ENCODE peak calls at places on chromosome 12, in nine cellular contexts. L, D, S, B, U, Y, V, N and T are unnamed samples.

GRCh38 chr12:91127751-91128150 is 16.5 kb upstream of the LUM start:
- DNase-seq in L (no peak), D (no peak), S (no peak), B (no peak), U (no peak), Y (no peak), V (peak), N (no peak), T (peak)

GRCh38 chr12:42961395-42961794 is 371.8 kb upstream of the PRICKLE1 start:
- DNase-seq in L (no peak), D (no peak), S (no peak), B (no peak), U (no peak), Y (no peak), V (peak), N (peak), T (peak)

GRCh38 chr12:117361312-117361670 is at the start of gene NOS1:
- DNase-seq in L (no peak), D (peak), S (no peak), B (no peak), U (no peak), Y (no peak), V (no peak), N (no peak), T (no peak)

GRCh38 chr12:14258468-14258947 is 107.0 kb upstream of the ATF7IP start:
- DNase-seq in L (peak), D (no peak), S (no peak), B (no peak), U (peak), Y (no peak), V (no peak), N (no peak), T (no peak)

GRCh38 chr12:132700212-132700913 is 10.3 kb upstream of the PGAM5 start:
- DNase-seq in L (no peak), D (no peak), S (peak), B (no peak), U (no peak), Y (peak), V (peak), N (no peak), T (peak)

GRCh38 chr12:121812320-121812871 is 8.6 kb downstream of the SETD1B start:
- DNase-seq in L (peak), D (peak), S (no peak), B (peak), U (peak), Y (peak), V (peak), N (no peak), T (peak)

GRCh38 chr12:101759396-101760047 is 20.3 kb upstream of the SYCP3 start:
- DNase-seq in L (peak), D (no peak), S (peak), B (no peak), U (no peak), Y (peak), V (peak), N (no peak), T (peak)

GRCh38 chr12:25718081-25718731 is 165.1 kb upstream of the LMNTD1 start:
- DNase-seq in L (no peak), D (peak), S (no peak), B (no peak), U (no peak), Y (no peak), V (no peak), N (no peak), T (peak)

GRCh38 chr12:15114501-15114900 is 106.7 kb downstream of the RERG start:
- DNase-seq in L (no peak), D (no peak), S (no peak), B (no peak), U (no peak), Y (no peak), V (no peak), N (no peak), T (no peak)

GRCh38 chr12:30997685-30998440 is 71.3 kb downstream of the TSPAN11 start:
- DNase-seq in L (no peak), D (no peak), S (no peak), B (peak), U (no peak), Y (no peak), V (no peak), N (no peak), T (no peak)

GRCh38 chr12:79408665-79409064 is 282.1 kb downstream of the PAWR start:
- DNase-seq in L (no peak), D (no peak), S (no peak), B (no peak), U (no peak), Y (no peak), V (no peak), N (no peak), T (no peak)

GRCh38 chr12:12265571-12266388 is 1.1 kb downstream of the LRP6 start:
- DNase-seq in L (no peak), D (peak), S (no peak), B (no peak), U (no peak), Y (peak), V (peak), N (no peak), T (peak)

GRCh38 chr12:97899956-97900355 is 437.4 kb downstream of the RMST start:
- DNase-seq in L (no peak), D (no peak), S (no peak), B (no peak), U (no peak), Y (no peak), V (no peak), N (no peak), T (no peak)

GRCh38 chr12:52193991-52194390 is 2.2 kb upstream of the KRT80 start:
- DNase-seq in L (no peak), D (no peak), S (no peak), B (no peak), U (no peak), Y (no peak), V (no peak), N (no peak), T (peak)

GRCh38 chr12:50641566-50641965 is 122.3 kb upstream of the ATF1 start:
- DNase-seq in L (peak), D (peak), S (no peak), B (no peak), U (no peak), Y (no peak), V (no peak), N (no peak), T (no peak)

GRCh38 chr12:59164991-59165718 is 244.9 kb upstream of the LRIG3 start:
- DNase-seq in L (no peak), D (no peak), S (peak), B (no peak), U (no peak), Y (peak), V (peak), N (peak), T (peak)

GRCh38 chr12:57604454-57605307 is at the start of gene DTX3:
- DNase-seq in L (no peak), D (peak), S (no peak), B (peak), U (peak), Y (peak), V (peak), N (no peak), T (peak)

DNA sequence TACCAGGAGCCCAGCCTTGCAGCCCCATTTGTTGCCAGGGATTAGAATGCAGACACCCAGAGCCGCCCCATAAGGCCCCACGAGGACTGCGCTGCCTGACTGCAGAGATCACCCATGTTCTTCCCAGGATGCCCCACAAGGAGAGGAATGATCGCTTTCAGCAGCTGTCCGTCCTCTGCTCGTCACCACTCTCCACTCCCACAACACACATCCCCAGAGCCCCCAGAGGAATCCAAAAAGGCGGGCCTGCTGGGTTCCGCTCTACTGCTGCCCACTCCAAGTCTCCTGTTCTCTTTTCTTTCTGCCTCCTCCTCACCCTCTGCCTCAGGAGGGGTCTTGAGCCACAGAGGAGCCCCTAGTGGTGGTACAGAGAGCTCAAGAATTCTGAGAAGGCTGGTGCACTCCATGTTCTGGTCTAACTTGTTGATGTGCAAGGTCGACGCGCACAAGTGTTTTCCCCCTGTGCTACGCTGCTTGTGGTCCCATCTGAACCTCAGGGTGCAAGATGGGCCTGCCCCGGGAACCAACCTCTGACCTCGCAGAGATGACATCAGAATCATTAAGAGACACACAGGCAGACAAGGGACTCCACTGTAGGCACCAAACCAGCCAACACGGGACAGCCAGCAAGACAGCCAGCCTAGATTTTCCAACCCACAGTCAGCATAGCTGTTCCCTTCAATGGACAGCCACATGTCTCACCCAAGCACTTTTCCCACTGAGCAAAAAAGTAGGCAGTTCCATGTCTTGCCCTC is 30.0 kb downstream of the PXN start:
- DNase-seq in L (no peak), D (peak), S (no peak), B (peak), U (no peak), Y (no peak), V (peak), N (no peak), T (peak)
- TF ChIP-seq CTCF in L (peak), D (peak), S (peak), B (no peak), U (peak), Y (peak), V (peak), N (peak), T (peak)

DNA sequence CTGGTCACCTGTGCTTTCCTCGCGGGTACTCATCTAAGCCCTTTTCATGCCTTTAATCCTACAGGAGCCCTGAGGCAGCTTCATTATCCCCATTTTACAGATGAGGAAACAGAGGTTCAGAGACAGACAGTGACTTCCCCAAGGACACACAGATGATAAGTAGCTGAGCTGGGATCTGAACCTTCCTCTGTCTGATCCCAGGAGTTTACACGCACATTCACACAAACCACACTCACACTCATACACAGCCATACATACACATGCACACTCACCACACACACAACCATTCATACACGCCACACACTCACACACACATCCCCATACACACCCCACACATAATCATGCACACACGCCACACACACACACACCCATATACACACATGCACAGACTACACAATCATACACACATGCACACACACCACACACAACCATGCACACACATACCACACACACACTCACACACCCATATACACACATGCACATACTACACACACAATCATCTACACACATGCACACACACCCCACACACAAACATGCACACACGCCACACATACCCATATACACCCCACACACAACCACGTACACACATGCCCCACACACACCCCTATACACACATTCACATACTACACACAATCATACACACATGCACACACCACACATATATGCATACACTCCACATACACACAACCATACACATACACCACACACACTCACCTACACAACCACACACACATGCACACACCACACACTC is 2.7 kb downstream of the TMEM119 start:
- DNase-seq in L (no peak), D (no peak), S (no peak), B (no peak), U (no peak), Y (no peak), V (no peak), N (no peak), T (no peak)
- H3K4me3 ChIP-seq in L (no peak), D (no peak), S (peak), B (no peak), U (no peak), Y (peak), V (peak), N (peak), T (no peak)

GRCh38 chr12:95959107-95959506 is 16.0 kb downstream of the AMDHD1 start:
- DNase-seq in L (no peak), D (peak), S (no peak), B (no peak), U (no peak), Y (peak), V (peak), N (no peak), T (peak)
- TF ChIP-seq CTCF in L (no peak), D (peak), S (peak), B (no peak), U (no peak), Y (no peak), V (no peak), N (peak), T (peak)

GRCh38 chr12:95446511-95446910 is 27.4 kb upstream of the METAP2 start:
- DNase-seq in L (peak), D (peak), S (no peak), B (peak), U (peak), Y (peak), V (peak), N (no peak), T (peak)
- H3K4me3 ChIP-seq in L (no peak), D (peak), S (no peak), B (peak), U (no peak), Y (no peak), V (no peak), N (peak), T (no peak)

GRCh38 chr12:53345486-53346195 is 9.5 kb upstream of the SP7 start:
- DNase-seq in L (no peak), D (peak), S (no peak), B (peak), U (peak), Y (peak), V (peak), N (no peak), T (peak)

GRCh38 chr12:53343978-53344377 is 7.8 kb upstream of the SP7 start:
- DNase-seq in L (no peak), D (no peak), S (no peak), B (no peak), U (no peak), Y (no peak), V (no peak), N (no peak), T (no peak)

GRCh38 chr12:53343449-53343848 is 7.3 kb upstream of the SP7 start:
- DNase-seq in L (no peak), D (no peak), S (no peak), B (no peak), U (no peak), Y (no peak), V (no peak), N (no peak), T (no peak)

GRCh38 chr12:53344487-53344823 is 8.3 kb upstream of the SP7 start:
- DNase-seq in L (no peak), D (no peak), S (no peak), B (no peak), U (no peak), Y (no peak), V (no peak), N (no peak), T (no peak)

GRCh38 chr12:53344824-53345485 is 8.8 kb upstream of the SP7 start:
- DNase-seq in L (peak), D (peak), S (no peak), B (peak), U (peak), Y (peak), V (peak), N (peak), T (peak)
- TF ChIP-seq CTCF in L (peak), D (peak), S (peak), B (peak), U (peak), Y (peak), V (peak), N (peak), T (peak)

GRCh38 chr12:104966677-104967076 is 8.6 kb upstream of the SLC41A2 start:
- DNase-seq in L (no peak), D (no peak), S (no peak), B (no peak), U (no peak), Y (no peak), V (no peak), N (no peak), T (no peak)
- H3K4me3 ChIP-seq in L (no peak), D (no peak), S (no peak), B (no peak), U (no peak), Y (no peak), V (no peak), N (no peak), T (no peak)

DNA sequence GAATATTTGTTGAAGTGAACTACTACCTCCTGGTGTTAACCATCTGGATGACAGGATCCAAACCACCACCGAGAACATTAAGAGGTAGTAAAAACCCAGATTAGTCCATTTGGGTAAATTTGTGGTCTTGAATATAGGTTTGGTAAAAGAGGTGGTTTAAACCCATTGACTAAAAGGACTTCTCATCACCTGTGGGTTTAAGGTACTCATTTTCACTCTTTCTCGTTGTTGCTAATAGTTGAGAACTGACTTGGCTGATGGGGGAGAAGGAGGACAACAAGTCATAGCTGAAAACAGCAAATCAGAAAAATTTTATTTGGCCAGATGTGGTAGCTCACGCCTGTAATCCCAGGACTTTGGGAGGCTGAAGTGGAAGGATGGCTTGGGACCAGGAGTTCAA is 59.2 kb downstream of the ACADS start:
- DNase-seq in L (no peak), D (no peak), S (no peak), B (no peak), U (no peak), Y (no peak), V (no peak), N (no peak), T (no peak)
- TF ChIP-seq CTCF in L (no peak), D (no peak), S (no peak), B (no peak), U (no peak), Y (no peak), V (no peak), N (no peak), T (no peak)